ENCODE peak calls at places on chromosome 20, in four cellular contexts. U is activated CD8-positive, alpha-beta memory T cell treated with anti-CD3 and anti-CD28 coated beads, Interleukin-2, amount 50 U/mL, for 48 hours; V is occipital lobe; O is activated CD4-positive, CD25-positive, alpha-beta regulatory T cell. H is an unnamed sample.

GRCh38 chr20:44651507-44652373 is at the start of gene ADA:
- DNase-seq in O (peak; percentile 18), U (peak; percentile 72), V (no peak), H (no peak)

GRCh38 chr20:5445611-5446010 is 128.9 kb upstream of the PROKR2 start:
- DNase-seq in V (no peak), O (no peak), U (no peak), H (no peak)

GRCh38 chr20:37394543-37395410 is 48.8 kb downstream of the SRC start:
- DNase-seq in U (no peak), V (no peak), O (no peak), H (no peak)

GRCh38 chr20:40869416-40870147 is 159.0 kb upstream of the TOP1 start:
- DNase-seq in V (no peak), U (no peak), O (no peak), H (no peak)

GRCh38 chr20:46512943-46513844 is at the start of gene ZNF334:
- DNase-seq in U (peak; percentile 78), V (peak; percentile 39), O (no peak), H (no peak)

GRCh38 chr20:63580796-63581461 is 6.9 kb upstream of the HELZ2 start:
- DNase-seq in V (no peak), O (peak; percentile 59), U (peak; percentile 79), H (peak; percentile 45)

GRCh38 chr20:57847104-57847503 is 137.3 kb upstream of the PMEPA1 start:
- DNase-seq in O (no peak), V (no peak), U (no peak), H (no peak)

GRCh38 chr20:4090756-4091331 is 75.5 kb upstream of the RNF24 start:
- DNase-seq in O (no peak), V (no peak), U (peak; percentile 32), H (no peak)

GRCh38 chr20:32582659-32583580 is 2.2 kb downstream of the NOL4L start:
- DNase-seq in O (no peak), U (peak; percentile 66), V (no peak), H (no peak)